ENCODE peak calls at places on chromosome 18, in six cellular contexts. K is A549, M is adrenal gland, B is stomach, O is thyroid gland, L is uterus. I is an unnamed sample.

GRCh38 chr18:27713037-27713726 is 463.7 kb downstream of the CDH2 start:
- DNase-seq in K (no peak), M (no peak), B (no peak), O (no peak), L (no peak), I (no peak)

GRCh38 chr18:69102959-69103358 is 297.7 kb upstream of the DOK6 start:
- DNase-seq in K (no peak), M (no peak), B (no peak), O (no peak), L (no peak), I (no peak)

GRCh38 chr18:6374935-6375529 is 39.7 kb downstream of the L3MBTL4 start:
- DNase-seq in K (no peak), M (no peak), B (no peak), O (no peak), L (no peak), I (no peak)

GRCh38 chr18:45249306-45249705 is 366.0 kb upstream of the SLC14A2 start:
- DNase-seq in K (no peak), M (no peak), B (no peak), O (no peak), L (no peak), I (no peak)

GRCh38 chr18:49618741-49619392 is 57.0 kb downstream of the LIPG start:
- DNase-seq in K (no peak), M (no peak), B (no peak), O (peak), L (no peak), I (no peak)

GRCh38 chr18:46627136-46627535 is 29.9 kb downstream of the LOXHD1 start:
- DNase-seq in K (no peak), M (no peak), B (no peak), O (no peak), L (no peak), I (no peak)

GRCh38 chr18:72233106-72233505 is 311.0 kb downstream of the CBLN2 start:
- DNase-seq in K (no peak), M (no peak), B (no peak), O (no peak), L (no peak), I (no peak)

GRCh38 chr18:55522011-55522410 is 66.0 kb downstream of the TCF4 start:
- DNase-seq in K (peak), M (no peak), B (no peak), O (no peak), L (no peak), I (no peak)

GRCh38 chr18:21474621-21475020 is 125.9 kb downstream of the ESCO1 start:
- DNase-seq in K (no peak), M (no peak), B (no peak), O (no peak), L (no peak), I (no peak)

GRCh38 chr18:44839239-44839666 is 158.6 kb downstream of the SETBP1 start:
- DNase-seq in K (peak), M (peak), B (peak), O (peak), L (peak), I (peak)

GRCh38 chr18:24153397-24153796 is 14.5 kb downstream of the CABYR start:
- DNase-seq in K (no peak), M (no peak), B (no peak), O (no peak), L (no peak), I (no peak)

GRCh38 chr18:70781860-70782453 is 493.1 kb downstream of the SOCS6 start:
- DNase-seq in K (peak), M (peak), B (peak), O (peak), L (no peak), I (peak)

GRCh38 chr18:49561377-49562193 is at the start of gene LIPG:
- DNase-seq in K (peak), M (no peak), B (peak), O (peak), L (no peak), I (peak)

GRCh38 chr18:73407506-73407905 is 539.7 kb upstream of the NETO1 start:
- DNase-seq in K (no peak), M (no peak), B (no peak), O (no peak), L (peak), I (no peak)

GRCh38 chr18:48594725-48595124 is 55.9 kb downstream of the CTIF start:
- DNase-seq in K (no peak), M (peak), B (no peak), O (no peak), L (no peak), I (no peak)

GRCh38 chr18:59800897-59801296 is 98.9 kb upstream of the PMAIP1 start:
- DNase-seq in K (no peak), M (no peak), B (no peak), O (no peak), L (no peak), I (no peak)

GRCh38 chr18:3151379-3152264 is 68.1 kb downstream of the MYOM1 start:
- DNase-seq in K (peak), M (no peak), B (no peak), O (no peak), L (no peak), I (no peak)

GRCh38 chr18:7566587-7567486 is at the start of gene PTPRM:
- DNase-seq in K (peak), M (peak), B (peak), O (peak), L (peak), I (peak)

GRCh38 chr18:62282188-62282629 is 42.9 kb upstream of the TNFRSF11A start:
- DNase-seq in K (no peak), M (no peak), B (no peak), O (no peak), L (no peak), I (no peak)

GRCh38 chr18:35876243-35876642 is 96.2 kb upstream of the RMP24 start:
- DNase-seq in K (no peak), M (no peak), B (no peak), O (no peak), L (no peak), I (no peak)

GRCh38 chr18:35875566-35875965 is 96.9 kb upstream of the RMP24 start:
- DNase-seq in K (no peak), M (no peak), B (no peak), O (no peak), L (no peak), I (no peak)

GRCh38 chr18:35880788-35881455 is 91.6 kb upstream of the RMP24 start:
- DNase-seq in K (no peak), M (no peak), B (no peak), O (no peak), L (no peak), I (no peak)
- TF ChIP-seq POLR2A in K (no peak), M (no peak), B (no peak), O (no peak), L (no peak), I (no peak)

DNA sequence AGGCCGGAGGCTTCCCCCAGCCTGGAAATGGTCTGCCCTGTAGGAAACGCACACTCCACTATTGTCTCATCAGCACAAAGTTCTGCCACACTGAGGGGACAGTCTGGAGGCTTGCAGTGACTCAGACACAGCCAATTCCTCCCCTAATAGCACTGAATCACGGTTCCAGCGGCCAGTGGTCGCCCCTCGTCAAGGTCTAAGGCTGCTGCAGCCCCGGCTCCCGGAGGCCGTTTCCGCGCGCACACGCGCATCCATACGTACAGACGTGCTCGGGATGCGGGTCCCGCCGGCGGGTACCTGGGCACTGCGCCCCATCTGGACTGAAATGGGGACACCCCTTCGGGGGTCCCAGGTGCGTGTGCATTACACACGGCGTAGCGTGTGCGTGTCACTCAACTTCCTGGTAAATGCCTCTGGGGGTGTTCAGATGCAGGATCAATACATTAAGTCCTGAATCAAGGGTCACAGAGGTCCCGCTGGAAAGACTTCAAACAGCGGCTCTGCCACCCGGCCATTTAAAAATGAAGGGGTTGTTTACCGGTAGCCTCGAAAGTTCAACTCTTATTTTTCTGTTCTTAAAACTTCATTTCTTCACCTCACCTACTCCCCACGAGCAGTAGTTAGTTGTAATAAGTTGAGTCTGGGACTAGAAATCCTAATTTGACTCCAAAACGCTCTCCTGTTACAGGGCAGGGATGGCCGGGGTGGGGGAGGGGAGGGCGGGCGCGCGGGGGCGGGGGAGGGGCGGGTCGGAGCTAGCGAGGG is 575 bp upstream of the ZNF516 start:
- DNase-seq in K (peak), M (peak), B (no peak), O (peak), L (peak), I (no peak)
- TF ChIP-seq POLR2A in K (no peak), M (peak), B (no peak), O (peak), L (peak), I (no peak)

GRCh38 chr18:10351221-10351795 is 103.1 kb upstream of the APCDD1 start:
- DNase-seq in K (no peak), M (no peak), B (no peak), O (no peak), L (no peak), I (no peak)

GRCh38 chr18:10352671-10353070 is 101.8 kb upstream of the APCDD1 start:
- DNase-seq in K (no peak), M (no peak), B (no peak), O (no peak), L (no peak), I (no peak)

GRCh38 chr18:10353791-10354190 is 100.6 kb upstream of the APCDD1 start:
- DNase-seq in K (no peak), M (no peak), B (no peak), O (no peak), L (no peak), I (no peak)

GRCh38 chr18:10350661-10351060 is 103.8 kb upstream of the APCDD1 start:
- DNase-seq in K (no peak), M (no peak), B (no peak), O (no peak), L (no peak), I (no peak)

DNA sequence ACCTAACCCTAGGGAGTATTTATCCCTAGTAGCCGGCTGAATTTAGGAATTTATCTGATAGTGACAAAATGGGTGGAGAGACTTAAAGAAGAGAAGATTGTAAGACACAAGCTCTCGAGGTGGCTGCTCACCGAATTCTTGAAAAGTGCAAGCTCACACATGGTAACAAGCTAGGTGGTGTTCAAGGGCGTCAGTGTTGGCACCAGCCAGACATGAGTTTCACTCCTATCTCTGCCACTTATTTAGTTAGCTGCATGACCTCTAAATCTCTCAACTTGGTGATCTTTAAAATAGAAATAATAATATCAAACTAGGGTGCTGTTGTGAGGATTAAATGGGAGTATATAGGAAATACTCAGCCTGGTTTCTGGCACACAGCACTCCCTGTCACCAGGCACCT is 102.6 kb upstream of the APCDD1 start:
- DNase-seq in K (no peak), M (no peak), B (no peak), O (no peak), L (no peak), I (no peak)
- TF ChIP-seq POLR2A in K (no peak), M (no peak), B (no peak), O (no peak), L (no peak), I (no peak)

GRCh38 chr18:12701161-12701560 is 1.4 kb downstream of the CEP76 start:
- DNase-seq in K (no peak), M (no peak), B (no peak), O (no peak), L (no peak), I (no peak)

GRCh38 chr18:12703096-12703567 is 290 bp downstream of the PSMG2 start:
- DNase-seq in K (no peak), M (no peak), B (no peak), O (no peak), L (no peak), I (no peak)

GRCh38 chr18:12699747-12700146 is 2.8 kb downstream of the CEP76 start:
- DNase-seq in K (no peak), M (no peak), B (no peak), O (no peak), L (no peak), I (no peak)

GRCh38 chr18:12703714-12704113 is 872 bp downstream of the PSMG2 start:
- DNase-seq in K (peak), M (no peak), B (no peak), O (no peak), L (no peak), I (no peak)

DNA sequence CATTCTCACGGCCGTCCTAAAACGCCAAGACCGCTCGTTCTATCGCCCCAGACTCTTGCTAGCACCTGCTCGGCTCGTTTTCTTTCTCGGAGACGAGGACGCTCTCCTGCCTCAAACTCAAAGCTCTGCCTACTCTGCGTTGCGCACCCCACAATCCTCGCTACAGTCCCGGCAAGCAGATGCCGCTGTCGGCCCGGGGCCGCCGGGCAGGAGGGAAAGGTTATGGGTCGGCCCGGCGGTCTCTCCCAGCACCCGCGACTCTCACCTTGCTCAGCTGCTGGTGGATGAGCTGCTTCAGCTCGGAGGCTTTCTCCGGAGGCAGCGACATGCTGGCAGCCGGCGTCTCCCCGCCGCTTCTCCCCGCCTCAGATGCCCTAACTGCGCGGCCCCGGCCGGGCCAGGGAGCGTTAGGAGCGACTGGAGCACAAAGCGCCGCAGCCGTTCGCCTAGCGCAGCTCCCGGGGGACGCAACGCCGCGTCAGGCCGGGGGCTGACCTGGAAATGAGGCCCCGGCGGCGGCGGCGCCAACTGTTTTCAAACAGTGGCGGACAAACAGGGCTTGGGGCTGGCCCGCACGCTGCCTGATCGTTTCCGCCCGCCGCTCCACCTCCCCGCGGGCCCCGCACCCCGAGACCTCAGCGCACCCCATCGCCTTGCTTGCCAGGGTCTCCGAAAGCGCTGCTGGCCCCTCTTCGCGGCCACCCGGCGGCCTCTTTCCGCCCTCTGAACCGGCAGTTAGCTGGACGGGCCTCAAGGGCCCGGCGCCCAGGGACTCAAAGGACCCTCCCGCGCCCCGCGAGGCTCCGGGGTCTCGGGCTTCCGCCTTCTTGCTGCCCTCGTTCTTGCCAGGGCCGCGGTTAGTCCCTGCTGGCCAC is at the start of the genes CEP76 and PSMG2:
- DNase-seq in K (peak), M (peak), B (peak), O (peak), L (peak), I (peak)
- TF ChIP-seq POLR2A in K (peak), M (peak), B (peak), O (peak), L (peak), I (peak)

GRCh38 chr18:78982186-78982585 is 2.6 kb downstream of the SALL3 start:
- DNase-seq in K (no peak), M (no peak), B (no peak), O (no peak), L (no peak), I (no peak)
- TF ChIP-seq POLR2A in K (no peak), M (no peak), B (no peak), O (no peak), L (no peak), I (no peak)

GRCh38 chr18:63306819-63307554 is 12.6 kb downstream of the BCL2 start:
- DNase-seq in K (no peak), M (no peak), B (no peak), O (no peak), L (no peak), I (no peak)

GRCh38 chr18:63307555-63308200 is 11.9 kb downstream of the BCL2 start:
- DNase-seq in K (no peak), M (no peak), B (no peak), O (no peak), L (no peak), I (no peak)

GRCh38 chr18:63311481-63312409 is 7.8 kb downstream of the BCL2 start:
- DNase-seq in K (no peak), M (no peak), B (no peak), O (no peak), L (no peak), I (no peak)

GRCh38 chr18:63306249-63306648 is 13.3 kb downstream of the BCL2 start:
- DNase-seq in K (no peak), M (no peak), B (no peak), O (no peak), L (no peak), I (no peak)

DNA sequence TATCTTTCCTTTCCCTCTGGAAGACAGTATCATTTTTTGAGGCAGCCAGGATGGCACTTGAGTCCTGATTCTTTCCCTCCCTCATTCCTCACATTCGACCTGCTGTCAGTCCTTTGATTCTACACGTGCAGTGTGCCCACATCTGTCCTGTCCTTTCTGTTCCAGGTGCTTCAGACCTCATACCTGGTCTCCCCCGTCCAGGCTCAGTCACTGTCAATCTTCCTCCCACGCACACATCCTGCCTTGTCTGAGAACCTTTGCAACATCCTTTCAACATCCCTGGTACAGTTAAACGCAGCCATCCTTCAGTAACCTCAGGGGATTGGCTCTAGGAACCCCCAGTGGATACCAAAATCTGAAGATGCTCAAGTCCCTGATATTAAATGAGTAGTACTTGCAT is 10.1 kb downstream of the BCL2 start:
- DNase-seq in K (no peak), M (no peak), B (no peak), O (no peak), L (no peak), I (no peak)
- TF ChIP-seq POLR2A in K (no peak), M (no peak), B (no peak), O (no peak), L (no peak), I (no peak)

DNA sequence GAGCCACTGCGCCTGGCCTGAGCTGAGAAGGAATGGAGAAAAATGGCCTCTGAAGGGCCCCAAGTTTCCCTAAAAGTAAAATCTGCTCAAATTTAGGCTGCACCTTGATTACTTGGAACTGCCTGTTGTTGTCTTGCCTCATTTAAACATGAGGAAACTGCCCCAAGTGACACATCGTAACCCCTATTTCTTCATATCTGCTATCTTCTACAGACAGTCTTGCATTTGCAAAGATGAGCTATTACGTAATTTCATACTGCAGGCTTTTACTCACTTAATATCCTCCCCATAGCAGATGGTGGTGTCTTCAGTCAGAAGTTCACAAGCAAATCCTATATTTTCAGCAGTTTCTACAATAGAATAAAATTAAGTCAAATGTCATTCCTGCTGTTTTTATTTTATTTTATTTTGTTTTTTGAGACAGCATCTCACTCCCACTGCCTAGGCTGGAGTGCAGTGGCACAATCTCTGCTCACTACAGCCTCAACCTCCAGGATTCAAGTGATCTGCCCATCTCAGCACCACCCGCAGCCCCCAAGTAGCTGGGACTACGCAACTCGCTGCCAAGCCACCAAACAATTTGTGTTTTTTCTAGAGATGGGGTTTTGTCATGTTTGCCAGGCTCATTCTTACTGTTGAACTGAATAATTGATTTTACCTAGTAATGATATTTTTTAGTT is 45.3 kb upstream of the NARS1 start:
- DNase-seq in K (peak), M (no peak), B (no peak), O (no peak), L (no peak), I (no peak)
- TF ChIP-seq POLR2A in K (no peak), M (no peak), B (no peak), O (no peak), L (no peak), I (no peak)

DNA sequence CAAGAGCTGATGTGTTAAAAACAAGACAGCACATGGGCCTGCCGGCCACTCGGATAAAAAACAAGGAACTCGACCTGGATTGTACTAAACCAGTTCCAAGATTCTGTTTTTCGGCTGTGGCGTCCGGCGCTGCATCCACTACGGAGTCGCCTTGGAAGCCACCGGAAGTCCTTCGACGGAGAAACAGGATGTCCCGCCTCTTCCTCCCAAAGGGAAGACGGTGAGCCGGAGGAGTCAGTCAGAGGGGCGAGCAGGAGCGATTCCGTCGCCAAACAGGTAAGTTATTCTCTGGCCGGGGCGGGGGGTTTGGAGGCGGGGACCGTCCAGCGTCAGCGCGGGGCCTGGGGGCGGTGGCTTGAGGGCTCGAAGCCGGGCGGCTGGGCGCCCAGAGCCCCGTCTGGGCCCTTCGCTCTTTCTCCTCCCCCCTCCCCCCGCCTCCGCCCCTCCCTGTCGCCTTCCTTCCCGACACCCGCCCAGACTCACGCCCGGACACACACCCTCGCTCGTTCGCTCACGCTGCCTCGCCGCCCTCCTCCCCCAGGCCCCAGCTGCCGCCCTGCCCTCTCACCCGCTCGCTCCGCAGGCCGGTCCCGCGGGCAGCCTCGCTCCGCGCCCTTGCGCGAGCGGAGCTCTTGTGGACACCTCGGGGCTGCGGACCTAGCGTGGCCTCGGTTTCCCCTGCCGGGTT is at the start of gene ZNF407:
- DNase-seq in K (peak), M (peak), B (peak), O (peak), L (peak), I (peak)
- TF ChIP-seq POLR2A in K (no peak), M (peak), B (no peak), O (no peak), L (peak), I (peak)

I was measured in body of pancreas.